ENCODE peak calls at places on chromosomes 1 and 21, in ten cellular contexts. J is astrocyte of the spinal cord, F is OCI-LY7, P is left lung, R is tibial nerve, A is omental fat pad, U is AG04450, E is neural crest cell, I is H1, B is mammary epithelial cell. V is an unnamed sample.

GRCh38 chr1:118204106-118204505 is 19.1 kb upstream of the SPAG17 start:
- DNase-seq in J (no peak), B (peak), E (no peak), A (no peak), U (no peak), I (no peak), R (no peak), P (no peak), F (no peak), V (no peak)

GRCh38 chr21:18908641-18909040 is 505.1 kb upstream of the TMPRSS15 start:
- DNase-seq in R (no peak), E (no peak), P (no peak), A (no peak), I (no peak), F (no peak), U (no peak), B (no peak), J (no peak), V (no peak)

GRCh38 chr1:220786337-220787068 is at the start of gene MTARC1:
- DNase-seq in J (peak), B (no peak), I (peak), U (no peak), E (peak), P (peak), R (no peak), F (no peak), A (no peak), V (peak)

GRCh38 chr1:160834945-160835565 is 27.6 kb downstream of the CD244 start:
- DNase-seq in F (peak), R (peak), I (no peak), A (no peak), E (peak), U (peak), P (no peak), B (peak), J (no peak), V (peak)

GRCh38 chr1:5913078-5913845 is 79.0 kb downstream of the NPHP4 start:
- DNase-seq in I (peak), J (no peak), A (no peak), R (no peak), B (peak), E (no peak), F (no peak), P (peak), U (no peak), V (no peak)

GRCh38 chr1:117661027-117661426 is 55.2 kb downstream of the TENT5C start:
- DNase-seq in E (no peak), P (no peak), U (no peak), A (no peak), J (no peak), B (no peak), R (no peak), F (no peak), I (no peak), V (no peak)

GRCh38 chr1:64482720-64483119 is 12.8 kb downstream of the CACHD1 start:
- DNase-seq in P (no peak), R (no peak), E (no peak), A (no peak), I (no peak), B (no peak), U (no peak), J (no peak), F (no peak), V (no peak)

GRCh38 chr1:159964144-159964543 is 10.1 kb upstream of the SLAMF9 start:
- DNase-seq in P (no peak), R (no peak), A (no peak), U (no peak), B (no peak), J (no peak), E (no peak), F (no peak), I (no peak), V (no peak)

GRCh38 chr1:231636157-231636556 is 9.6 kb downstream of the DISC1 start:
- DNase-seq in F (no peak), A (no peak), U (no peak), I (no peak), E (no peak), B (no peak), J (peak), P (no peak), R (no peak), V (no peak)

GRCh38 chr21:37149411-37149810 is 76.4 kb downstream of the TTC3 start:
- DNase-seq in J (peak), B (peak), U (peak), R (no peak), A (no peak), F (no peak), I (no peak), E (no peak), P (no peak), V (no peak)

GRCh38 chr1:93810316-93810715 is 68.7 kb downstream of the DNTTIP2 start:
- DNase-seq in B (no peak), J (no peak), F (no peak), A (no peak), R (no peak), I (no peak), P (no peak), E (no peak), U (no peak), V (no peak)

GRCh38 chr1:24112381-24113169 is 640 bp upstream of the MYOM3 start:
- DNase-seq in J (peak), P (peak), F (peak), E (no peak), I (peak), A (no peak), U (peak), R (peak), B (peak), V (peak)

GRCh38 chr1:103416681-103417318 is 108.7 kb upstream of the RNPC3 start:
- DNase-seq in B (no peak), F (no peak), I (no peak), A (no peak), J (peak), E (no peak), R (no peak), U (no peak), P (no peak), V (no peak)

GRCh38 chr1:241605146-241605805 is 34.9 kb downstream of the CHML start:
- DNase-seq in E (no peak), J (no peak), F (peak), P (no peak), A (no peak), R (no peak), U (no peak), I (no peak), B (peak), V (no peak)

GRCh38 chr1:55702064-55702463 is 486.9 kb upstream of the USP24 start:
- DNase-seq in J (no peak), R (no peak), P (no peak), E (no peak), A (no peak), I (no peak), F (peak), B (peak), U (no peak), V (peak)

GRCh38 chr1:11797525-11798216 is 8.1 kb downstream of the MTHFR start:
- DNase-seq in F (no peak), J (peak), R (peak), B (no peak), I (no peak), P (no peak), U (no peak), E (no peak), A (no peak), V (no peak)

GRCh38 chr1:182658055-182658454 is 26.3 kb downstream of the RGS8 start:
- DNase-seq in P (no peak), I (no peak), E (no peak), R (no peak), U (no peak), A (no peak), J (no peak), B (no peak), F (no peak), V (no peak)

GRCh38 chr1:1627842-1628655 is 3.9 kb upstream of the MMP23B start:
- DNase-seq in U (no peak), F (peak), R (no peak), P (peak), I (no peak), J (no peak), B (no peak), E (no peak), A (no peak), V (no peak)

GRCh38 chr1:217106231-217106630 is 383.0 kb upstream of the ESRRG start:
- DNase-seq in A (no peak), J (peak), B (peak), P (no peak), R (no peak), E (no peak), F (no peak), U (no peak), I (no peak), V (no peak)

GRCh38 chr1:160494620-160495019 is 28.4 kb downstream of the SLAMF6 start:
- DNase-seq in J (no peak), R (no peak), U (no peak), F (peak), A (no peak), I (peak), E (no peak), P (no peak), B (no peak), V (no peak)

GRCh38 chr1:84135341-84135740 is 8.7 kb upstream of the PRKACB start:
- DNase-seq in I (no peak), R (no peak), B (no peak), J (no peak), P (no peak), E (no peak), A (no peak), F (no peak), U (no peak), V (no peak)

GRCh38 chr1:162042361-162042760 is 18.7 kb upstream of the OLFML2B start:
- DNase-seq in R (no peak), J (no peak), E (no peak), A (no peak), I (no peak), F (no peak), U (no peak), B (no peak), P (no peak), V (no peak)

GRCh38 chr1:29689372-29690030 is 453.2 kb downstream of the PTPRU start:
- DNase-seq in F (no peak), I (no peak), R (no peak), P (no peak), J (no peak), U (no peak), E (no peak), A (no peak), B (no peak), V (no peak)
- TF ChIP-seq CTCF in F (no peak), I (no peak), R (no peak), P (no peak), J (peak), U (no peak), E (no peak), A (no peak), B (peak), V (peak)

GRCh38 chr1:227732586-227733308 is 2.4 kb downstream of the JMJD4 start:
- DNase-seq in U (no peak), I (no peak), P (no peak), R (no peak), B (no peak), E (no peak), A (no peak), J (no peak), F (no peak), V (no peak)
- TF ChIP-seq CTCF in U (no peak), I (no peak), P (no peak), R (no peak), B (no peak), E (no peak), A (no peak), J (no peak), F (no peak), V (no peak)

GRCh38 chr21:45152265-45152746 is 77.9 kb downstream of the ADARB1 start:
- DNase-seq in R (no peak), B (no peak), A (no peak), P (peak), J (peak), I (peak), E (peak), U (no peak), F (peak), V (peak)
- TF ChIP-seq CTCF in R (peak), B (no peak), A (no peak), P (no peak), J (peak), I (peak), E (peak), U (no peak), F (peak), V (peak)

DNA sequence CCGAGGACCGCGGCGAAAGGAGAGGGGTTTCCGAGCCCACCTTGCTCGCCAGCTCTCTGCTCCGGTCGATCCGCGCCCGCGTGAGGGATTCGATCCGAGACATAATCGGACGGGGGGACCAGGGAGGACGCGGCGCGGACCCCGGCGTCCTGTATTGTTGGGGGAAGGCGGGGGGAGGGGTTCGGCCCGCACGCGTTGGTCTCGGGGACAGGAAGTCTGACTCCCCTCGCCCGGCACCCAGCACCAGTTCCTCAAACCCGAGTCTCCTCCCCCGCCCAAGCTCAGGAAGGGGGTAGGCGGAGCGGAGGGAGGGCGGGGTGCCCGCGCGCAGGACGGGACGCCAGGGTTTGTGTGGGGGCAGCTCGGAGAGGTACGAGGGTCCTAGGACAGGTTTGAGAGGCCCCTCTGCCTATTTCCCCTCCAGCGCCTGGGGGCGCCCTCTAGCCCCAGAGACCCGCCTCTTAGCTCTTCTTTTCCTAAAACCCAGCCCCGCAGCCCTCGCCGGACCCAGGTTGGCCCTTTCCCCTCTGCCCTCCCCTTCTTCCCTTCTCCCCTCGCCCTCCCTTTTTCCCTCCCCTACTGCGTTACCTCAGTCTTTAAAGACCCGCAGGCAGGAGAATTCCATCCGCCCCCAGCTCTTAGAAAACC is at the start of gene ARHGEF2:
- DNase-seq in I (peak), J (peak), P (peak), U (no peak), R (peak), E (peak), F (peak), B (peak), A (peak), V (peak)
- TF ChIP-seq CTCF in I (peak), J (peak), P (no peak), U (peak), R (peak), E (peak), F (peak), B (peak), A (no peak), V (peak)

GRCh38 chr1:46342084-46342656 is 1.6 kb downstream of the NSUN4 start:
- DNase-seq in J (peak), A (no peak), I (no peak), P (no peak), B (peak), R (no peak), E (no peak), F (peak), U (no peak), V (peak)
- TF ChIP-seq CTCF in J (peak), A (no peak), I (peak), P (no peak), B (peak), R (no peak), E (peak), F (peak), U (peak), V (peak)

V was measured in GM13977.